ENCODE peak calls at places on chromosomes 11 and 22, in five cellular contexts. One of them, this sample, is unnamed.

GRCh38 chr11:2382927-2383822 is 6.1 kb downstream of the CD81 start:
- DNase-seq in kidney tubule cell: no peak
- DNase-seq in H54: no peak
- DNase-seq in stimulated activated CD4-positive, alpha-beta T cell treated with anti-CD3 and anti-CD28 coated beads, Interleukin-2, amount 100 ng/mL, for 48 hours: no peak
- DNase-seq in dermis microvascular lymphatic vessel endothelial cell: peak
- DNase-seq in this sample: no peak

GRCh38 chr11:6402061-6402470 is 11.8 kb downstream of the SMPD1 start:
- DNase-seq in kidney tubule cell: no peak
- DNase-seq in H54: no peak
- DNase-seq in stimulated activated CD4-positive, alpha-beta T cell treated with anti-CD3 and anti-CD28 coated beads, Interleukin-2, amount 100 ng/mL, for 48 hours: no peak
- DNase-seq in dermis microvascular lymphatic vessel endothelial cell: no peak
- DNase-seq in this sample: no peak

GRCh38 chr11:2813968-2814367 is 71.6 kb downstream of the CDKN1C start:
- DNase-seq in kidney tubule cell: no peak
- DNase-seq in H54: no peak
- DNase-seq in stimulated activated CD4-positive, alpha-beta T cell treated with anti-CD3 and anti-CD28 coated beads, Interleukin-2, amount 100 ng/mL, for 48 hours: no peak
- DNase-seq in dermis microvascular lymphatic vessel endothelial cell: no peak
- DNase-seq in this sample: no peak

GRCh38 chr22:39309881-39310714 is 9.3 kb downstream of the RPL3 start:
- DNase-seq in kidney tubule cell: peak
- DNase-seq in H54: no peak
- DNase-seq in stimulated activated CD4-positive, alpha-beta T cell treated with anti-CD3 and anti-CD28 coated beads, Interleukin-2, amount 100 ng/mL, for 48 hours: no peak
- DNase-seq in dermis microvascular lymphatic vessel endothelial cell: no peak
- DNase-seq in this sample: peak

GRCh38 chr11:66727282-66727882 is 1.6 kb downstream of the SPTBN2 start:
- DNase-seq in kidney tubule cell: peak
- DNase-seq in H54: no peak
- DNase-seq in stimulated activated CD4-positive, alpha-beta T cell treated with anti-CD3 and anti-CD28 coated beads, Interleukin-2, amount 100 ng/mL, for 48 hours: no peak
- DNase-seq in dermis microvascular lymphatic vessel endothelial cell: no peak
- DNase-seq in this sample: no peak

GRCh38 chr22:36107436-36107835 is 53.1 kb downstream of the APOL3 start:
- DNase-seq in kidney tubule cell: no peak
- DNase-seq in H54: no peak
- DNase-seq in stimulated activated CD4-positive, alpha-beta T cell treated with anti-CD3 and anti-CD28 coated beads, Interleukin-2, amount 100 ng/mL, for 48 hours: no peak
- DNase-seq in dermis microvascular lymphatic vessel endothelial cell: peak
- DNase-seq in this sample: no peak

GRCh38 chr11:92861641-92862040 is 107.8 kb upstream of the MTNR1B start:
- DNase-seq in kidney tubule cell: no peak
- DNase-seq in H54: no peak
- DNase-seq in stimulated activated CD4-positive, alpha-beta T cell treated with anti-CD3 and anti-CD28 coated beads, Interleukin-2, amount 100 ng/mL, for 48 hours: no peak
- DNase-seq in dermis microvascular lymphatic vessel endothelial cell: no peak
- DNase-seq in this sample: no peak

GRCh38 chr11:114321621-114322257 is 25.5 kb downstream of the NNMT start:
- DNase-seq in kidney tubule cell: peak
- DNase-seq in H54: no peak
- DNase-seq in stimulated activated CD4-positive, alpha-beta T cell treated with anti-CD3 and anti-CD28 coated beads, Interleukin-2, amount 100 ng/mL, for 48 hours: no peak
- DNase-seq in dermis microvascular lymphatic vessel endothelial cell: no peak
- DNase-seq in this sample: no peak

GRCh38 chr22:23389271-23390071 is 190.6 kb downstream of the IGLL1 start:
- DNase-seq in kidney tubule cell: no peak
- DNase-seq in H54: no peak
- DNase-seq in stimulated activated CD4-positive, alpha-beta T cell treated with anti-CD3 and anti-CD28 coated beads, Interleukin-2, amount 100 ng/mL, for 48 hours: no peak
- DNase-seq in dermis microvascular lymphatic vessel endothelial cell: no peak
- DNase-seq in this sample: no peak